ENCODE peak calls at places on chromosomes 2 and 18, in eight cellular contexts. L, X, K, O, W, Q, M and Y are unnamed samples.

GRCh38 chr18:6414118-6414722 is 491 bp downstream of the L3MBTL4 start:
- DNase-seq in L (peak), X (peak), K (no peak), O (no peak), W (peak), Q (no peak), M (no peak), Y (no peak)

GRCh38 chr2:48483916-48484315 is 46.0 kb upstream of the STON1 start:
- DNase-seq in L (no peak), X (no peak), K (no peak), O (no peak), W (no peak), Q (no peak), M (no peak), Y (no peak)

GRCh38 chr18:46071615-46071893 is 506 bp downstream of the PSTPIP2 start:
- DNase-seq in L (no peak), X (no peak), K (no peak), O (no peak), W (no peak), Q (no peak), M (no peak), Y (no peak)

GRCh38 chr2:212005077-212005671 is 533.4 kb downstream of the ERBB4 start:
- DNase-seq in L (peak), X (peak), K (no peak), O (no peak), W (no peak), Q (peak), M (no peak), Y (peak)

GRCh38 chr2:166331468-166331867 is 44.3 kb downstream of the SCN9A start:
- DNase-seq in L (no peak), X (no peak), K (no peak), O (no peak), W (no peak), Q (no peak), M (no peak), Y (no peak)

GRCh38 chr2:165115258-165115657 is 88.6 kb downstream of the SCN3A start:
- DNase-seq in L (no peak), X (no peak), K (no peak), O (no peak), W (no peak), Q (no peak), M (no peak), Y (no peak)

GRCh38 chr2:202790676-202791075 is 80.9 kb downstream of the ICA1L start:
- DNase-seq in L (no peak), X (no peak), K (no peak), O (no peak), W (no peak), Q (no peak), M (no peak), Y (no peak)

GRCh38 chr2:86622878-86623548 is 652 bp downstream of the RNF103 start:
- DNase-seq in L (peak), X (peak), K (no peak), O (no peak), W (peak), Q (peak), M (peak), Y (peak)

GRCh38 chr2:232888839-232889529 is 18.9 kb downstream of the SNORC start:
- DNase-seq in L (no peak), X (no peak), K (no peak), O (no peak), W (no peak), Q (no peak), M (no peak), Y (no peak)

GRCh38 chr2:11433875-11434274 is 32.1 kb downstream of the E2F6 start:
- DNase-seq in L (no peak), X (no peak), K (no peak), O (no peak), W (no peak), Q (peak), M (no peak), Y (no peak)